ENCODE peak calls at places on chromosomes 4 and X, in seven cellular contexts. One of them, this sample, is unnamed.

GRCh38 chr4:17535906-17536305 is 20.9 kb downstream of the CLRN2 start:
- DNase-seq in Jurkat, Clone E6-1: no peak
- DNase-seq in fibroblast of the aortic adventitia: peak
- DNase-seq in GM12878: no peak
- DNase-seq in pancreas: no peak
- DNase-seq in colonic mucosa: no peak
- DNase-seq in stimulated activated CD4-positive, alpha-beta T cell treated with anti-CD3 and anti-CD28 coated beads, Interleukin-2, amount 100 ng/mL, for 24 hours: no peak
- DNase-seq in this sample: peak

GRCh38 chr4:120318447-120318846 is 251.8 kb upstream of the MAD2L1 start:
- DNase-seq in Jurkat, Clone E6-1: no peak
- DNase-seq in GM12878: no peak
- DNase-seq in colonic mucosa: no peak
- DNase-seq in fibroblast of the aortic adventitia: no peak
- DNase-seq in pancreas: no peak
- DNase-seq in stimulated activated CD4-positive, alpha-beta T cell treated with anti-CD3 and anti-CD28 coated beads, Interleukin-2, amount 100 ng/mL, for 24 hours: no peak
- DNase-seq in this sample: no peak

GRCh38 chrX:106751407-106751806 is 24.9 kb downstream of the RNF128 start:
- DNase-seq in stimulated activated CD4-positive, alpha-beta T cell treated with anti-CD3 and anti-CD28 coated beads, Interleukin-2, amount 100 ng/mL, for 24 hours: no peak
- DNase-seq in GM12878: no peak
- DNase-seq in fibroblast of the aortic adventitia: no peak
- DNase-seq in Jurkat, Clone E6-1: no peak
- DNase-seq in colonic mucosa: no peak
- DNase-seq in pancreas: no peak
- DNase-seq in this sample: no peak

GRCh38 chrX:68307767-68308166 is 125.5 kb downstream of the OPHN1 start:
- DNase-seq in stimulated activated CD4-positive, alpha-beta T cell treated with anti-CD3 and anti-CD28 coated beads, Interleukin-2, amount 100 ng/mL, for 24 hours: no peak
- DNase-seq in GM12878: no peak
- DNase-seq in pancreas: no peak
- DNase-seq in colonic mucosa: no peak
- DNase-seq in fibroblast of the aortic adventitia: peak
- DNase-seq in Jurkat, Clone E6-1: no peak
- DNase-seq in this sample: peak

GRCh38 chr4:81470456-81471327 is 1.0 kb downstream of the RASGEF1B start:
- DNase-seq in GM12878: no peak
- DNase-seq in colonic mucosa: peak
- DNase-seq in pancreas: peak
- DNase-seq in Jurkat, Clone E6-1: no peak
- DNase-seq in fibroblast of the aortic adventitia: no peak
- DNase-seq in stimulated activated CD4-positive, alpha-beta T cell treated with anti-CD3 and anti-CD28 coated beads, Interleukin-2, amount 100 ng/mL, for 24 hours: peak
- DNase-seq in this sample: no peak

GRCh38 chr4:79445371-79445781 is 37.3 kb upstream of the GK2 start:
- DNase-seq in Jurkat, Clone E6-1: no peak
- DNase-seq in pancreas: no peak
- DNase-seq in stimulated activated CD4-positive, alpha-beta T cell treated with anti-CD3 and anti-CD28 coated beads, Interleukin-2, amount 100 ng/mL, for 24 hours: no peak
- DNase-seq in fibroblast of the aortic adventitia: no peak
- DNase-seq in colonic mucosa: no peak
- DNase-seq in GM12878: no peak
- DNase-seq in this sample: no peak

GRCh38 chrX:52352551-52352950 is 16.3 kb upstream of the XAGE2 start:
- DNase-seq in colonic mucosa: no peak
- DNase-seq in GM12878: no peak
- DNase-seq in fibroblast of the aortic adventitia: no peak
- DNase-seq in stimulated activated CD4-positive, alpha-beta T cell treated with anti-CD3 and anti-CD28 coated beads, Interleukin-2, amount 100 ng/mL, for 24 hours: no peak
- DNase-seq in pancreas: no peak
- DNase-seq in Jurkat, Clone E6-1: no peak
- DNase-seq in this sample: no peak

GRCh38 chr4:82776925-82777542 is 21.6 kb downstream of the SCD5 start:
- DNase-seq in fibroblast of the aortic adventitia: peak
- DNase-seq in stimulated activated CD4-positive, alpha-beta T cell treated with anti-CD3 and anti-CD28 coated beads, Interleukin-2, amount 100 ng/mL, for 24 hours: no peak
- DNase-seq in GM12878: no peak
- DNase-seq in Jurkat, Clone E6-1: no peak
- DNase-seq in colonic mucosa: no peak
- DNase-seq in pancreas: no peak
- DNase-seq in this sample: no peak

GRCh38 chr4:173591760-173592159 is 61.7 kb upstream of the HAND2 start:
- DNase-seq in stimulated activated CD4-positive, alpha-beta T cell treated with anti-CD3 and anti-CD28 coated beads, Interleukin-2, amount 100 ng/mL, for 24 hours: no peak
- DNase-seq in Jurkat, Clone E6-1: no peak
- DNase-seq in fibroblast of the aortic adventitia: no peak
- DNase-seq in GM12878: no peak
- DNase-seq in pancreas: no peak
- DNase-seq in colonic mucosa: no peak
- DNase-seq in this sample: no peak

GRCh38 chr4:112516076-112516385 is at the start of gene NEUROG2:
- DNase-seq in pancreas: no peak
- DNase-seq in GM12878: no peak
- DNase-seq in fibroblast of the aortic adventitia: no peak
- DNase-seq in colonic mucosa: no peak
- DNase-seq in stimulated activated CD4-positive, alpha-beta T cell treated with anti-CD3 and anti-CD28 coated beads, Interleukin-2, amount 100 ng/mL, for 24 hours: no peak
- DNase-seq in Jurkat, Clone E6-1: no peak
- DNase-seq in this sample: no peak

GRCh38 chr4:140308366-140309123 is 64.9 kb upstream of the SCOC start:
- DNase-seq in colonic mucosa: peak
- DNase-seq in GM12878: no peak
- DNase-seq in Jurkat, Clone E6-1: no peak
- DNase-seq in stimulated activated CD4-positive, alpha-beta T cell treated with anti-CD3 and anti-CD28 coated beads, Interleukin-2, amount 100 ng/mL, for 24 hours: no peak
- DNase-seq in pancreas: no peak
- DNase-seq in fibroblast of the aortic adventitia: peak
- DNase-seq in this sample: peak

GRCh38 chr4:182141046-182141445 is 102.2 kb upstream of the TENM3 start:
- DNase-seq in fibroblast of the aortic adventitia: no peak
- DNase-seq in stimulated activated CD4-positive, alpha-beta T cell treated with anti-CD3 and anti-CD28 coated beads, Interleukin-2, amount 100 ng/mL, for 24 hours: no peak
- DNase-seq in GM12878: no peak
- DNase-seq in pancreas: no peak
- DNase-seq in colonic mucosa: no peak
- DNase-seq in Jurkat, Clone E6-1: no peak
- DNase-seq in this sample: no peak

GRCh38 chr4:69773443-69773842 is 13.0 kb upstream of the SULT1B1 start:
- DNase-seq in pancreas: no peak
- DNase-seq in stimulated activated CD4-positive, alpha-beta T cell treated with anti-CD3 and anti-CD28 coated beads, Interleukin-2, amount 100 ng/mL, for 24 hours: no peak
- DNase-seq in fibroblast of the aortic adventitia: peak
- DNase-seq in colonic mucosa: peak
- DNase-seq in GM12878: no peak
- DNase-seq in Jurkat, Clone E6-1: no peak
- DNase-seq in this sample: no peak

GRCh38 chrX:15566244-15566643 is 34.5 kb downstream of the ACE2 start:
- DNase-seq in pancreas: no peak
- DNase-seq in fibroblast of the aortic adventitia: no peak
- DNase-seq in colonic mucosa: no peak
- DNase-seq in Jurkat, Clone E6-1: no peak
- DNase-seq in stimulated activated CD4-positive, alpha-beta T cell treated with anti-CD3 and anti-CD28 coated beads, Interleukin-2, amount 100 ng/mL, for 24 hours: no peak
- DNase-seq in GM12878: no peak
- DNase-seq in this sample: no peak

GRCh38 chr4:25890653-25891485 is 23.2 kb upstream of the SMIM20 start:
- DNase-seq in GM12878: no peak
- DNase-seq in Jurkat, Clone E6-1: no peak
- DNase-seq in stimulated activated CD4-positive, alpha-beta T cell treated with anti-CD3 and anti-CD28 coated beads, Interleukin-2, amount 100 ng/mL, for 24 hours: no peak
- DNase-seq in pancreas: no peak
- DNase-seq in fibroblast of the aortic adventitia: no peak
- DNase-seq in colonic mucosa: no peak
- DNase-seq in this sample: no peak

GRCh38 chr4:77196866-77197265 is 39.9 kb downstream of the CCNG2 start:
- DNase-seq in stimulated activated CD4-positive, alpha-beta T cell treated with anti-CD3 and anti-CD28 coated beads, Interleukin-2, amount 100 ng/mL, for 24 hours: no peak
- DNase-seq in colonic mucosa: no peak
- DNase-seq in GM12878: peak
- DNase-seq in fibroblast of the aortic adventitia: no peak
- DNase-seq in pancreas: no peak
- DNase-seq in Jurkat, Clone E6-1: no peak
- DNase-seq in this sample: no peak

GRCh38 chrX:47518105-47518504 is 35.1 kb upstream of the ZNF41 start:
- DNase-seq in colonic mucosa: no peak
- DNase-seq in Jurkat, Clone E6-1: no peak
- DNase-seq in stimulated activated CD4-positive, alpha-beta T cell treated with anti-CD3 and anti-CD28 coated beads, Interleukin-2, amount 100 ng/mL, for 24 hours: no peak
- DNase-seq in fibroblast of the aortic adventitia: no peak
- DNase-seq in pancreas: no peak
- DNase-seq in GM12878: no peak
- DNase-seq in this sample: no peak

GRCh38 chrX:29488919-29489318 is 726.4 kb upstream of the MAGEB2 start:
- DNase-seq in pancreas: no peak
- DNase-seq in GM12878: peak
- DNase-seq in fibroblast of the aortic adventitia: no peak
- DNase-seq in Jurkat, Clone E6-1: no peak
- DNase-seq in colonic mucosa: no peak
- DNase-seq in stimulated activated CD4-positive, alpha-beta T cell treated with anti-CD3 and anti-CD28 coated beads, Interleukin-2, amount 100 ng/mL, for 24 hours: no peak
- DNase-seq in this sample: no peak

GRCh38 chr4:93313207-93313606 is 515.3 kb upstream of the ATOH1 start:
- DNase-seq in fibroblast of the aortic adventitia: no peak
- DNase-seq in colonic mucosa: no peak
- DNase-seq in pancreas: no peak
- DNase-seq in stimulated activated CD4-positive, alpha-beta T cell treated with anti-CD3 and anti-CD28 coated beads, Interleukin-2, amount 100 ng/mL, for 24 hours: no peak
- DNase-seq in Jurkat, Clone E6-1: no peak
- DNase-seq in GM12878: no peak
- DNase-seq in this sample: no peak

GRCh38 chr4:90127706-90128345 is 632 bp downstream of the CCSER1 start:
- DNase-seq in colonic mucosa: peak
- DNase-seq in Jurkat, Clone E6-1: no peak
- DNase-seq in pancreas: peak
- DNase-seq in fibroblast of the aortic adventitia: no peak
- DNase-seq in GM12878: no peak
- DNase-seq in stimulated activated CD4-positive, alpha-beta T cell treated with anti-CD3 and anti-CD28 coated beads, Interleukin-2, amount 100 ng/mL, for 24 hours: peak
- DNase-seq in this sample: no peak

GRCh38 chr4:122710434-122711308 is 21.8 kb upstream of the BBS12 start:
- DNase-seq in stimulated activated CD4-positive, alpha-beta T cell treated with anti-CD3 and anti-CD28 coated beads, Interleukin-2, amount 100 ng/mL, for 24 hours: peak
- DNase-seq in colonic mucosa: no peak
- DNase-seq in fibroblast of the aortic adventitia: peak
- DNase-seq in Jurkat, Clone E6-1: no peak
- DNase-seq in pancreas: no peak
- DNase-seq in GM12878: no peak
- DNase-seq in this sample: peak

GRCh38 chr4:4462970-4463369 is 76.1 kb downstream of the NSG1 start:
- DNase-seq in fibroblast of the aortic adventitia: no peak
- DNase-seq in stimulated activated CD4-positive, alpha-beta T cell treated with anti-CD3 and anti-CD28 coated beads, Interleukin-2, amount 100 ng/mL, for 24 hours: no peak
- DNase-seq in GM12878: no peak
- DNase-seq in pancreas: no peak
- DNase-seq in Jurkat, Clone E6-1: no peak
- DNase-seq in colonic mucosa: no peak
- DNase-seq in this sample: no peak

GRCh38 chr4:15953625-15954024 is 9.3 kb downstream of the FGFBP2 start:
- DNase-seq in Jurkat, Clone E6-1: no peak
- DNase-seq in stimulated activated CD4-positive, alpha-beta T cell treated with anti-CD3 and anti-CD28 coated beads, Interleukin-2, amount 100 ng/mL, for 24 hours: no peak
- DNase-seq in pancreas: no peak
- DNase-seq in colonic mucosa: no peak
- DNase-seq in GM12878: peak
- DNase-seq in fibroblast of the aortic adventitia: no peak
- DNase-seq in this sample: no peak

GRCh38 chrX:22097295-22097694 is 65.2 kb downstream of the PHEX start:
- DNase-seq in fibroblast of the aortic adventitia: peak
- DNase-seq in pancreas: no peak
- DNase-seq in colonic mucosa: no peak
- DNase-seq in Jurkat, Clone E6-1: no peak
- DNase-seq in stimulated activated CD4-positive, alpha-beta T cell treated with anti-CD3 and anti-CD28 coated beads, Interleukin-2, amount 100 ng/mL, for 24 hours: no peak
- DNase-seq in GM12878: no peak
- DNase-seq in this sample: peak

GRCh38 chr4:184409911-184410692 is 64.2 kb downstream of the IRF2 start:
- DNase-seq in pancreas: no peak
- DNase-seq in fibroblast of the aortic adventitia: no peak
- DNase-seq in stimulated activated CD4-positive, alpha-beta T cell treated with anti-CD3 and anti-CD28 coated beads, Interleukin-2, amount 100 ng/mL, for 24 hours: peak
- DNase-seq in colonic mucosa: no peak
- DNase-seq in Jurkat, Clone E6-1: peak
- DNase-seq in GM12878: no peak
- DNase-seq in this sample: no peak

GRCh38 chr4:26157541-26157940 is 163.3 kb upstream of the RBPJ start:
- DNase-seq in Jurkat, Clone E6-1: no peak
- DNase-seq in fibroblast of the aortic adventitia: no peak
- DNase-seq in GM12878: no peak
- DNase-seq in pancreas: no peak
- DNase-seq in colonic mucosa: no peak
- DNase-seq in stimulated activated CD4-positive, alpha-beta T cell treated with anti-CD3 and anti-CD28 coated beads, Interleukin-2, amount 100 ng/mL, for 24 hours: no peak
- DNase-seq in this sample: no peak

GRCh38 chr4:17614416-17615299 is at the start of gene MED28:
- DNase-seq in stimulated activated CD4-positive, alpha-beta T cell treated with anti-CD3 and anti-CD28 coated beads, Interleukin-2, amount 100 ng/mL, for 24 hours: peak
- DNase-seq in GM12878: peak
- DNase-seq in colonic mucosa: peak
- DNase-seq in pancreas: peak
- DNase-seq in Jurkat, Clone E6-1: peak
- DNase-seq in fibroblast of the aortic adventitia: peak
- DNase-seq in this sample: peak

GRCh38 chrX:13028871-13029336 is 15.5 kb downstream of the FAM9C start:
- DNase-seq in pancreas: no peak
- DNase-seq in Jurkat, Clone E6-1: no peak
- DNase-seq in fibroblast of the aortic adventitia: no peak
- DNase-seq in colonic mucosa: no peak
- DNase-seq in stimulated activated CD4-positive, alpha-beta T cell treated with anti-CD3 and anti-CD28 coated beads, Interleukin-2, amount 100 ng/mL, for 24 hours: no peak
- DNase-seq in GM12878: no peak
- DNase-seq in this sample: no peak

GRCh38 chr4:67638157-67638556 is 62.8 kb downstream of the UBA6 start:
- DNase-seq in Jurkat, Clone E6-1: no peak
- DNase-seq in fibroblast of the aortic adventitia: no peak
- DNase-seq in stimulated activated CD4-positive, alpha-beta T cell treated with anti-CD3 and anti-CD28 coated beads, Interleukin-2, amount 100 ng/mL, for 24 hours: no peak
- DNase-seq in colonic mucosa: no peak
- DNase-seq in GM12878: no peak
- DNase-seq in pancreas: no peak
- DNase-seq in this sample: no peak

GRCh38 chr4:13956947-13957346 is 329.4 kb upstream of the BOD1L1 start:
- DNase-seq in colonic mucosa: no peak
- DNase-seq in stimulated activated CD4-positive, alpha-beta T cell treated with anti-CD3 and anti-CD28 coated beads, Interleukin-2, amount 100 ng/mL, for 24 hours: no peak
- DNase-seq in fibroblast of the aortic adventitia: no peak
- DNase-seq in pancreas: no peak
- DNase-seq in GM12878: no peak
- DNase-seq in Jurkat, Clone E6-1: no peak
- DNase-seq in this sample: no peak

GRCh38 chr4:27692098-27692679 is 831.5 kb downstream of the STIM2 start:
- DNase-seq in fibroblast of the aortic adventitia: peak
- DNase-seq in stimulated activated CD4-positive, alpha-beta T cell treated with anti-CD3 and anti-CD28 coated beads, Interleukin-2, amount 100 ng/mL, for 24 hours: no peak
- DNase-seq in GM12878: no peak
- DNase-seq in Jurkat, Clone E6-1: peak
- DNase-seq in colonic mucosa: no peak
- DNase-seq in pancreas: no peak
- DNase-seq in this sample: peak

GRCh38 chr4:110046588-110047049 is 133.9 kb downstream of the EGF start:
- DNase-seq in GM12878: no peak
- DNase-seq in stimulated activated CD4-positive, alpha-beta T cell treated with anti-CD3 and anti-CD28 coated beads, Interleukin-2, amount 100 ng/mL, for 24 hours: no peak
- DNase-seq in fibroblast of the aortic adventitia: no peak
- DNase-seq in colonic mucosa: no peak
- DNase-seq in pancreas: no peak
- DNase-seq in Jurkat, Clone E6-1: no peak
- DNase-seq in this sample: no peak

GRCh38 chrX:132795211-132795610 is 163.2 kb downstream of the HS6ST2 start:
- DNase-seq in stimulated activated CD4-positive, alpha-beta T cell treated with anti-CD3 and anti-CD28 coated beads, Interleukin-2, amount 100 ng/mL, for 24 hours: no peak
- DNase-seq in colonic mucosa: no peak
- DNase-seq in fibroblast of the aortic adventitia: no peak
- DNase-seq in GM12878: no peak
- DNase-seq in pancreas: no peak
- DNase-seq in Jurkat, Clone E6-1: no peak
- DNase-seq in this sample: no peak

GRCh38 chr4:6105311-6105911 is 87.2 kb upstream of the C4orf50 start:
- DNase-seq in pancreas: no peak
- DNase-seq in colonic mucosa: no peak
- DNase-seq in stimulated activated CD4-positive, alpha-beta T cell treated with anti-CD3 and anti-CD28 coated beads, Interleukin-2, amount 100 ng/mL, for 24 hours: no peak
- DNase-seq in GM12878: no peak
- DNase-seq in fibroblast of the aortic adventitia: no peak
- DNase-seq in Jurkat, Clone E6-1: no peak
- DNase-seq in this sample: no peak